ENCODE peak calls at places on chromosomes 3 and 15, in nine cellular contexts. U is adrenal gland, C is astrocyte of the spinal cord, S is cardiac muscle cell, N is heart right ventricle, H is RWPE1, M is glutamatergic neuron, T is endothelial cell of umbilical vein, O is psoas muscle. Y is an unnamed sample.

GRCh38 chr3:9276761-9277370 is 27.4 kb upstream of the SRGAP3 start:
- DNase-seq in U (no peak), C (no peak), S (no peak), N (no peak), H (no peak), M (no peak), T (no peak), O (no peak), Y (no peak)

GRCh38 chr3:161042023-161042501 is 63.1 kb downstream of the B3GALNT1 start:
- DNase-seq in U (no peak), C (peak; percentile 53), S (no peak), N (no peak), H (no peak), M (no peak), T (peak; percentile 43), O (no peak), Y (no peak)

GRCh38 chr3:122998856-122999255 is 28.7 kb downstream of the SEMA5B start:
- DNase-seq in U (no peak), C (no peak), S (no peak), N (no peak), H (no peak), M (no peak), T (no peak), O (no peak), Y (no peak)

GRCh38 chr3:109927161-109927560 is 589.8 kb upstream of the DPPA4 start:
- DNase-seq in U (no peak), C (peak; percentile 98), S (no peak), N (no peak), H (peak; percentile 92), M (no peak), T (peak; percentile 35), O (no peak), Y (no peak)

GRCh38 chr15:89068325-89068784 is 19.9 kb upstream of the ABHD2 start:
- DNase-seq in U (peak; percentile 22), C (peak; percentile 98), S (no peak), N (no peak), H (peak; percentile 57), M (no peak), T (no peak), O (peak; percentile 65), Y (peak; percentile 63)

GRCh38 chr15:82790321-82790720 is 15.5 kb downstream of the FSD2 start:
- DNase-seq in U (no peak), C (no peak), S (no peak), N (no peak), H (no peak), M (no peak), T (no peak), O (no peak), Y (no peak)

GRCh38 chr3:157533298-157533870 is 30.2 kb upstream of the VEPH1 start:
- DNase-seq in U (no peak), C (peak; percentile 86), S (no peak), N (no peak), H (no peak), M (no peak), T (peak; percentile 95), O (no peak), Y (no peak)

GRCh38 chr3:15660055-15660940 is 58.8 kb downstream of the BTD start:
- DNase-seq in U (no peak), C (no peak), S (no peak), N (no peak), H (no peak), M (no peak), T (no peak), O (no peak), Y (no peak)

GRCh38 chr3:11948331-11948730 is 55.9 kb upstream of the SYN2 start:
- DNase-seq in U (no peak), C (no peak), S (no peak), N (no peak), H (no peak), M (no peak), T (no peak), O (no peak), Y (no peak)

GRCh38 chr3:11948866-11949265 is 55.3 kb upstream of the SYN2 start:
- DNase-seq in U (no peak), C (no peak), S (no peak), N (no peak), H (no peak), M (no peak), T (no peak), O (no peak), Y (no peak)

GRCh38 chr3:11949351-11949750 is 54.8 kb upstream of the SYN2 start:
- DNase-seq in U (no peak), C (no peak), S (no peak), N (no peak), H (no peak), M (no peak), T (no peak), O (no peak), Y (no peak)

GRCh38 chr3:11944052-11944673 is 60.0 kb upstream of the SYN2 start:
- DNase-seq in U (peak; percentile 20), C (peak; percentile 6), S (peak; percentile 53), N (no peak), H (peak; percentile 25), M (no peak), T (peak; percentile 42), O (no peak), Y (no peak)
- TF ChIP-seq CTCF in U (peak; percentile 68), C (peak; percentile 72), S (peak; percentile 70), N (peak; percentile 52), H (peak; percentile 52), M (peak; percentile 74), T (peak; percentile 60), O (peak; percentile 45), Y (peak; percentile 29)

GRCh38 chr3:141399979-141400971 is 32.0 kb downstream of the ZBTB38 start:
- DNase-seq in U (no peak), C (no peak), S (peak; percentile 42), N (no peak), H (no peak), M (no peak), T (no peak), O (no peak), Y (no peak)

GRCh38 chr3:141401095-141401494 is 32.8 kb downstream of the ZBTB38 start:
- DNase-seq in U (no peak), C (no peak), S (no peak), N (no peak), H (no peak), M (no peak), T (no peak), O (no peak), Y (no peak)

GRCh38 chr3:141403576-141403975 is 35.3 kb downstream of the ZBTB38 start:
- DNase-seq in U (no peak), C (peak; percentile 22), S (no peak), N (no peak), H (no peak), M (no peak), T (no peak), O (no peak), Y (no peak)

GRCh38 chr3:141401584-141402475 is 33.5 kb downstream of the ZBTB38 start:
- DNase-seq in U (no peak), C (peak; percentile 47), S (peak; percentile 66), N (peak; percentile 71), H (peak; percentile 41), M (peak; percentile 55), T (no peak), O (peak; percentile 58), Y (no peak)

DNA sequence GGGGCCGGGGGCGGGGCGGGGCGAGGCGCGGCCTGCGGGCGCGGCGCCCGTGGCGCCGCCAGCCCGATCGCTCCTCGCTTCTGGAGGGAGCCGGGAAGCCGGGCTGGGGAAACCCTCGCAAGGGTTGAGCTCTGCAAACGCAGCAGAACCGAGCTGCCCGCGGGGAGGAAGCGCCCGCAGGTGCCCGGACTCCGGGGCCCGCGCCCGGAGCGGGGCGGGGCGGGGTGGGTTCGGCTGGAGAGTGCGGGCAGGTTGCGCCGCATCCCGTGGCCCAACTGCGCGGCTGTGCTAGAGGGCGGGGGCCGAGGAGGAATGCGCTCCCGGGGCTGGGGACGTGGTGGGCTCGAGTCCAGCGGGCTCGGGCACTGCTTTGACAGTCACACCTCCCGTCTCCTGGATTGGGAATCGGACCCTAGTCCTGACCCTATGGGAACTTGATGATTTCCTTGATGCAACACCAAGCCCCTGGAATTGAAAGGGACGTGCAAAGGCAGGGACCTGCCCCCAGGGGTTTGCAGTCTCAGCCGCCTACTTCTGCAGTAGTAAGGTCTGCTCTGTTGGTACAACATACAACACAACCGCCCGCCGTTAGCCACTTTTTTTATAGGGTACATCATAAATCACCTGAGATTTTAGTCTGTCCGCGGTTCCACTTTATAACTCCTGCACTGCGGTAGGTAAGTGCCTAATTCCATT is 34.3 kb downstream of the ZBTB38 start:
- DNase-seq in U (peak; percentile 73), C (peak; percentile 76), S (peak; percentile 76), N (peak; percentile 80), H (peak; percentile 47), M (peak; percentile 69), T (peak; percentile 76), O (peak; percentile 80), Y (no peak)
- TF ChIP-seq CTCF in U (no peak), C (no peak), S (no peak), N (peak; percentile 12), H (no peak), M (no peak), T (no peak), O (no peak), Y (no peak)

GRCh38 chr15:43215961-43216360 is 4.9 kb downstream of the EPB42 start:
- DNase-seq in U (no peak), C (peak; percentile 10), S (no peak), N (no peak), H (peak; percentile 47), M (no peak), T (no peak), O (no peak), Y (no peak)

GRCh38 chr15:43214592-43215295 is 6.1 kb downstream of the EPB42 start:
- DNase-seq in U (no peak), C (no peak), S (peak; percentile 60), N (no peak), H (no peak), M (no peak), T (no peak), O (no peak), Y (no peak)

GRCh38 chr15:43219929-43220886 is 610 bp downstream of the EPB42 start:
- DNase-seq in U (no peak), C (no peak), S (no peak), N (no peak), H (no peak), M (no peak), T (no peak), O (no peak), Y (no peak)

GRCh38 chr15:43220991-43221403 is at the start of gene EPB42:
- DNase-seq in U (no peak), C (no peak), S (no peak), N (no peak), H (no peak), M (no peak), T (no peak), O (no peak), Y (no peak)

GRCh38 chr15:43218908-43219706 is 1.7 kb downstream of the EPB42 start:
- DNase-seq in U (no peak), C (peak; percentile 13), S (peak; percentile 48), N (no peak), H (peak; percentile 92), M (peak; percentile 54), T (peak; percentile 6), O (no peak), Y (no peak)
- TF ChIP-seq CTCF in U (no peak), C (peak; percentile 27), S (peak; percentile 38), N (no peak), H (no peak), M (peak; percentile 48), T (peak; percentile 27), O (no peak), Y (peak; percentile 24)

DNA sequence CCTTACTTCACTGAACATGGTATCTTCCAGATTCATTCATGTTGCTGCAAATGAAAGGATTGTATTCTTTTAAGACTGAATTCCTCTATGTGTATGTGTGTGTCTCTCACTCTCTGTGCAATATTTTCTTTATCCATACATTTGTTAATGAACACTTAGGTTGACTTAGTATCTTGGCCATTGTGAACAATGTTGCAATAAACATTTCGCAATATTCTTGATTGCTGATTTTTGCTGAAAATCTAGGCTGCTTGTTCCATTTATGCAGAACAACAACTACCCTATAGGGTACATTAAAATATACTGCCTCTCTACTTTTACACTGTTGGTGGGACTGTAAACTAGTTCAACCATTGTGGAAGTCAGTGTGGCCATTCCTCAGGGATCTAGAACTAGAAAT is 732.4 kb downstream of the CADM2 start:
- DNase-seq in U (no peak), C (no peak), S (no peak), N (no peak), H (no peak), M (no peak), T (no peak), O (no peak), Y (no peak)
- TF ChIP-seq CTCF in U (no peak), C (no peak), S (no peak), N (no peak), H (no peak), M (no peak), T (no peak), O (no peak), Y (no peak)